ENCODE peak calls at places on chromosomes 3 and 15, in four cellular contexts. E is GM20000, R is brain microvascular endothelial cell, M is cardiac muscle cell. B is an unnamed sample.
A peak's percentile ranks its signal among the peaks of the same experiment; 100 is the strongest.

GRCh38 chr15:63586790-63587189 is 10.4 kb upstream of the FBXL22 start:
- DNase-seq in E (no peak), R (no peak), M (no peak), B (no peak)

GRCh38 chr3:129633751-129634481 is 27.4 kb upstream of the PLXND1 start:
- DNase-seq in E (no peak), R (no peak), M (no peak), B (no peak)

GRCh38 chr3:13023251-13024055 is 49.8 kb downstream of the IQSEC1 start:
- DNase-seq in E (no peak), R (no peak), M (no peak), B (no peak)

GRCh38 chr15:40320931-40321371 is 2.5 kb upstream of the INAFM2 start:
- DNase-seq in E (peak; percentile 84), R (peak; percentile 65), M (peak; percentile 76), B (peak; percentile 53)

GRCh38 chr3:66504761-66505641 is 4.2 kb upstream of the LRIG1 start:
- DNase-seq in E (no peak), R (no peak), M (no peak), B (no peak)

GRCh38 chr3:130963444-130963843 is 63.2 kb downstream of the ASTE1 start:
- DNase-seq in E (no peak), R (peak; percentile 19), M (peak; percentile 62), B (no peak)

GRCh38 chr15:100762913-100763627 is 116.6 kb upstream of the ALDH1A3 start:
- DNase-seq in E (peak; percentile 3), R (no peak), M (no peak), B (no peak)

GRCh38 chr15:34349769-34350168 is 6.7 kb downstream of the NUTM1 start:
- DNase-seq in E (no peak), R (no peak), M (no peak), B (no peak)

DNA sequence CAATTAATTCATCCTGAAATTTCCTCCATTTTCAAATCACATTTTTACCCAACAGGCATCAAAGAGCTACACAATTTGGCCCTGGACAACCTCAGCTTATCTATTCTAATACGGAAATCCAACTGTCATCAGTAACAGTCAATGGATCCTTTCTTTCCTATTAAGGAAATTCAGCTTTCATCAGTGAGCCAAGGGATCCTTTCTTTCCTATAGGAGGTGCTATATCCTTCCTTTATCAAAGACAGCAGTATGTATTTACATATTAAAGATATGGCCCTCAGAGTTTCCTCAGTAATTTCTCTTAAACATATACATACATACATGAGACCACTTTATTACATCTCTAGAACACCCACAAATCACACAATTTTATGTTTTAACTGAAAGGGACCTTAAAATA is 10.1 kb downstream of the DHX36 start:
- DNase-seq in E (no peak), R (no peak), M (no peak), B (no peak)
- TF ChIP-seq CTCF in E (no peak), R (no peak), M (no peak), B (peak; percentile 22)

DNA sequence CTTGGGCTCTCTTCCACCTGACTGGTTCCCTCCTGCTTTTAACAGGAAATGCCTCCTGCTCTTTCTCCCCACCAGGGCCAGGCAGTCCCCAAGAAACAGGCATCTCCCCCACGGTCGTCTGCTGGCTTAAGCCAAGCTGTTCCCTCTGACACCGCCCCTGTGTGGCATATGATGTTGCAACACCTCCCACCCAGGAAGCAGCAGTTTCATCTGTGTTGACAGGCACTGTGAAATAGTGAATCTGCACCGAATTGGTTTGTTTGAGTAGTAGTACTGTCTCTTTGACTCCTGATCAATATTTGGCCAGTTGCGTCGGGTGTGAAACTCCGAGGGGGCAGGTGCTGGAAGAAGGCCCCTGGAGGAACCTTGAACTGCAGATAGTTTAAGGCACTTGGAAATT is 188.8 kb downstream of the FEZF2 start:
- DNase-seq in E (no peak), R (no peak), M (peak; percentile 55), B (no peak)
- TF ChIP-seq CTCF in E (no peak), R (no peak), M (peak; percentile 2), B (no peak)

GRCh38 chr15:65723786-65724354 is 68.2 kb downstream of the DENND4A start:
- DNase-seq in E (no peak), R (no peak), M (no peak), B (no peak)
- TF ChIP-seq CTCF in E (no peak), R (no peak), M (no peak), B (no peak)

DNA sequence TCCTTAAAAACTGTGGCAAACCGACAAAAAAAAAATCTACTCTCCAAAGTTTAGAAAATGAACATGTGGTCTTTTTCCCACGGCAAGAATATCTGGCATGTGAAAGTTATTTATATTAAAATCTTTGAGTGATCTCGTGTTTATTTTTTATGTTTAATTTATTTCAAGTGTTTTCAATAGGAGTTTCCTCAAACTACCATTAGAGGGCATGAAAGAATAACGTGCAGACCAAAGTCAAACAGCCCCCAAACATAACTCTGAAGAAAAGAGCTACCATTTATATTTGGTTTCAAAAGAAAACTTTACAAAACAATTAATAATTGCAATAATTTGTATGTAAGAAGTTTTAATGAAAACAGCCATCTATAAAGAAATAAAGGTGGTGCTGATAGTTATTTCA is 286.3 kb downstream of the ZIC4 start:
- DNase-seq in E (no peak), R (no peak), M (peak; percentile 27), B (peak; percentile 13)
- TF ChIP-seq CTCF in E (no peak), R (peak; percentile 56), M (peak; percentile 48), B (peak; percentile 83)

GRCh38 chr3:197801801-197802504 is 10.9 kb downstream of the LRCH3 start:
- DNase-seq in E (no peak), R (no peak), M (peak; percentile 62), B (peak; percentile 69)
- TF ChIP-seq CTCF in E (peak; percentile 21), R (peak; percentile 60), M (peak; percentile 53), B (peak; percentile 72)

DNA sequence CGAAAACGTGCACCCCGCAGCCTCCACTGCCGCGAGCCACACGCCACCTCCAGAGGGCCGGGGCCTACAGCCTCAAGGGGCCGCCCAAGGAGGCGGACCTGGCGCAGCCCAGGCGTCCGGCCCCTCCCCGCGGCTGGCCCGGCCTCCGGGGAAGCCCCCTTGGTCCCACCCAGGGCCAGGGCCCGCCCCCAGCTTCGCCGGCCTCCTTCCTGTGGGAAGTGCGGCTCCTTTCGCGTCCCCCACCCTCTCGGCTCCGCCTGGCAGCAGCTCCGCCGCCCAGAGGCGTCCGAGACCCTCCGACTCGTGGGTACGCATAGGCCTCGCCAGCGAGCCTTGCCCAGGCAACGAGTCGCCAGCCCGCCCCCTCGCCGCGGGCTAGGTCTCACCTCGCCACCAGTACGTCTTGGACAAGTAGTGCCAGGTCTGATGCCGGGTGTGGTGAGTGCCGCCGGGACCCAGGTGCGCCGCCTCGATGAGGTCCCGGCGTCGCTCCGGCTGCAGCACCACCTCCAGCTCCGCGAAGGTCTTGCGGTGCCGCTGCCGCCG is 640 bp downstream of the ZBTB11 start:
- DNase-seq in E (peak; percentile 94), R (peak; percentile 92), M (peak; percentile 98), B (peak; percentile 91)
- TF ChIP-seq CTCF in E (no peak), R (no peak), M (no peak), B (peak; percentile 37)

GRCh38 chr3:33377489-33377888 is 62.7 kb downstream of the UBP1 start:
- DNase-seq in E (no peak), R (no peak), M (no peak), B (no peak)
- TF ChIP-seq CTCF in E (no peak), R (peak; percentile 18), M (peak; percentile 8), B (peak; percentile 27)

GRCh38 chr3:45477026-45477725 is 88.8 kb downstream of the LARS2 start:
- DNase-seq in E (no peak), R (no peak), M (peak; percentile 14), B (no peak)
- TF ChIP-seq CTCF in E (no peak), R (no peak), M (no peak), B (no peak)

DNA sequence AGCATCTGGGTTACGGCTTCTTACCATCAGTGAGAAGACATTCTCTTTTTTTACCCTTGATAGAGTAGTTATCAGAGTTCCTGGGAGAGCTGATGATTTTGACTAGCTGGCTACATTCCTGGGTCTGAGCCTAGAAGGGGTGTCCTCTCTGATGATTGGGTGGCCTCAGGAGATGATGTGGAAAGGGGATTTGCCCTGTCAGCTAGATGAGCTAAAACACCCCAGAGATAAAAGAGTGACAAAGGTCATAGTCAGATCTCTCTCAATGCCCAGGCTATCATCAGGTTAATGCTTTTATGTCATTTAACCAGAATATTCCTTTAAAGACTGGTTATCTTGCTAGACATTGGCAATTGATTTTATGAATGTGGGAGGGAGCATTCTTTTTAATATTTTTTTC is 130.2 kb downstream of the KCNAB1 start:
- DNase-seq in E (no peak), R (no peak), M (no peak), B (no peak)
- TF ChIP-seq CTCF in E (no peak), R (no peak), M (no peak), B (no peak)

DNA sequence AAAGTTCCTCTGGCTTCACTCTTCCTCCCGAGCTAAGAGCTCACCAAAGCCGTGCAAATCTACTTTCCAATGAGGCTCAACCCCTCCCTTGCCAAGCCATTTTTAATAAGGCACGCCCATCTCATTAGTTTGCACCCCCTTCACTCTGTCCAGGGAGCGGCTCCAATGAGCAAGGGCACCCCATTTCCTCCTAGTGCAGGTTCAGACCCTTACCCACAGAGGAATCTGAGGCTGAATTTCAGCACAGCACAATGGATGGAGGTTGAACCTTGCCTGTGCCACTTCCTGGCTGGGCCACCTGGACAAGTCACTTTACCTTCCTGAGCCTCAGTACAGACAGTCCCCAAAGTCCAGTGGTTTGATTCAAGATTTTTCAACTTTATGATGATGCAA is 25.4 kb downstream of the XPC start:
- DNase-seq in E (no peak), R (no peak), M (no peak), B (no peak)
- TF ChIP-seq CTCF in E (no peak), R (no peak), M (no peak), B (no peak)

B was measured in HFFc6.